ENCODE peak calls at places on chromosomes 6 and 20, in four cellular contexts. M is PC-3, A is aorta, L is ovary. V is an unnamed sample. For H3K4me1, the result is how much of the 10 kb centered on the place peaks cover.

GRCh38 chr6:72111611-72112010 is 225.3 kb downstream of the RIMS1 start:
- DNase-seq in M (no peak), A (no peak), L (no peak), V (no peak)

GRCh38 chr6:41199427-41200246 is 1.3 kb downstream of the TREML2 start:
- DNase-seq in M (no peak), A (no peak), L (no peak), V (no peak)

GRCh38 chr6:155253337-155253736 is 10.5 kb upstream of the CLDN20 start:
- DNase-seq in M (no peak), A (no peak), L (no peak), V (no peak)

GRCh38 chr20:23396961-23397620 is 24.2 kb downstream of the NAPB start:
- DNase-seq in M (no peak), A (no peak), L (no peak), V (no peak)

GRCh38 chr20:63290677-63291472 is 2.1 kb upstream of the COL20A1 start:
- DNase-seq in M (peak), A (no peak), L (no peak), V (peak)

GRCh38 chr6:122400121-122400450 is 634 bp downstream of the HSF2 start:
- DNase-seq in M (no peak), A (no peak), L (no peak), V (no peak)

GRCh38 chr6:11974089-11974488 is 38.0 kb upstream of the HIVEP1 start:
- DNase-seq in M (peak), A (no peak), L (no peak), V (no peak)

GRCh38 chr20:16864958-16865357 is 116.8 kb downstream of the OTOR start:
- DNase-seq in M (no peak), A (no peak), L (no peak), V (no peak)

GRCh38 chr6:10518461-10519216 is 2.5 kb upstream of the GCNT2 start:
- DNase-seq in M (peak), A (no peak), L (no peak), V (peak)

GRCh38 chr6:52124126-52125121 is 37.0 kb upstream of the PKHD1 start:
- DNase-seq in M (peak), A (no peak), L (no peak), V (no peak)

GRCh38 chr6:128963561-128963960 is 80.6 kb downstream of the LAMA2 start:
- DNase-seq in M (no peak), A (no peak), L (no peak), V (no peak)

GRCh38 chr6:31569861-31570536 is 2.1 kb upstream of the LTA start:
- DNase-seq in M (no peak), A (no peak), L (no peak), V (no peak)

GRCh38 chr6:28643017-28643740 is 117.5 kb downstream of the GPX5 start:
- DNase-seq in M (peak), A (no peak), L (no peak), V (no peak)

GRCh38 chr20:38685853-38686473 is 38.3 kb upstream of the SLC32A1 start:
- DNase-seq in M (peak), A (no peak), L (no peak), V (peak)

GRCh38 chr6:1251198-1252155 is 60.4 kb upstream of the FOXQ1 start:
- DNase-seq in M (peak), A (no peak), L (no peak), V (peak)

GRCh38 chr6:61217714-61218113 is 1068.3 kb downstream of the KHDRBS2 start:
- DNase-seq in M (no peak), A (no peak), L (no peak), V (no peak)

GRCh38 chr20:8094415-8094818 is 37.6 kb upstream of the PLCB1 start:
- DNase-seq in M (peak), A (no peak), L (peak), V (no peak)

GRCh38 chr6:137049095-137049494 is 4.3 kb upstream of the IL20RA start:
- DNase-seq in M (no peak), A (no peak), L (no peak), V (peak)

GRCh38 chr6:135012764-135013163 is 41.9 kb downstream of the HBS1L start:
- DNase-seq in M (no peak), A (no peak), L (no peak), V (no peak)

GRCh38 chr20:41138527-41139226 is 1.3 kb downstream of the PLCG1 start:
- DNase-seq in M (no peak), A (peak), L (peak), V (peak)

GRCh38 chr20:25081730-25082497 is at the start of gene VSX1:
- DNase-seq in M (no peak), A (no peak), L (no peak), V (no peak)

GRCh38 chr6:7051780-7052440 is 55.9 kb upstream of the RREB1 start:
- DNase-seq in M (peak), A (peak), L (peak), V (peak)

GRCh38 chr6:52351879-52352238 is 10.1 kb upstream of the PAQR8 start:
- DNase-seq in M (no peak), A (no peak), L (no peak), V (no peak)

GRCh38 chr20:50517817-50518154 is 7.6 kb downstream of the PTPN1 start:
- DNase-seq in M (no peak), A (no peak), L (no peak), V (no peak)

GRCh38 chr6:5712349-5713215 is 294.1 kb downstream of the NRN1 start:
- DNase-seq in M (no peak), A (no peak), L (no peak), V (peak)

GRCh38 chr6:110513001-110513400 is 36.6 kb upstream of the SLC22A16 start:
- DNase-seq in M (peak), A (no peak), L (no peak), V (peak)

GRCh38 chr20:9059931-9060330 is 9.0 kb upstream of the PLCB4 start:
- DNase-seq in M (peak), A (no peak), L (no peak), V (no peak)

GRCh38 chr6:56199956-56200355 is 47.4 kb downstream of the COL21A1 start:
- DNase-seq in M (peak), A (no peak), L (no peak), V (no peak)

GRCh38 chr6:14273196-14273595 is 155.6 kb downstream of the CD83 start:
- DNase-seq in M (no peak), A (no peak), L (no peak), V (no peak)

GRCh38 chr20:62303327-62304226 is 780 bp downstream of the ADRM1 start:
- DNase-seq in M (peak), A (peak), L (no peak), V (peak)

GRCh38 chr20:47740225-47741184 is 44.8 kb downstream of the SULF2 start:
- DNase-seq in M (no peak), A (no peak), L (no peak), V (peak)

GRCh38 chr6:110041830-110042229 is 63.7 kb downstream of the GPR6 start:
- DNase-seq in M (no peak), A (no peak), L (no peak), V (no peak)

GRCh38 chr20:58845706-58846105 is 5.0 kb downstream of the GNAS-AS1 start:
- DNase-seq in M (no peak), A (no peak), L (no peak), V (no peak)
- H3K27ac ChIP-seq in M (no peak), A (no peak), L (no peak), V (no peak)

DNA sequence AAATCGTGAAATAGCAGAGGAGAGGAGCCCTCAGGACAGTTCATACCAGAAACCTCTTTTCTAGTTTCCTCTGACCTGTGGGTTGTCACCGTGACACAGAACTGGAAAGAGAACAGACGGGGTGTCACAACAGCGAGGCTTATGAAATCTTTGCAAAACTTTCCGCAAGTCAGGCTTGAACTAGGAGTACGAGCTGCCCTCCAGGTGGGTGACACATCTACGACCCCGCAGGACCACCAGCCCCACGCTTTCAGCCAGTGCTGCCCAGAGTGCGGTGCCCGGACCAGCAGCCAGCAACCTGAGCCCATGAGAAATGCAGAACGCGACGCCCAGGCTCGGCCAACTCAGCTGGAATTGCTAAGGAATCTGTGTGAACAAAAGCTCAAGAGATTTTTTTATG is 30.8 kb downstream of the WRNIP1 start:
- DNase-seq in M (no peak), A (no peak), L (no peak), V (no peak)
- H3K4me3 ChIP-seq in M (no peak), A (no peak), L (no peak), V (no peak)

GRCh38 chr6:144148891-144149290 is 1.4 kb upstream of the STX11 start:
- DNase-seq in M (peak), A (no peak), L (no peak), V (no peak)
- H3K4me1 ChIP-seq in M (under half), A (under half), L (under half), V (under half)

GRCh38 chr20:57719951-57720350 is 10.1 kb upstream of the PMEPA1 start:
- DNase-seq in M (no peak), A (no peak), L (no peak), V (no peak)

GRCh38 chr20:57716893-57717292 is 7.1 kb upstream of the PMEPA1 start:
- DNase-seq in M (no peak), A (no peak), L (no peak), V (no peak)

GRCh38 chr20:57717797-57718196 is 8.0 kb upstream of the PMEPA1 start:
- DNase-seq in M (peak), A (no peak), L (no peak), V (no peak)

GRCh38 chr20:57716202-57716601 is 6.4 kb upstream of the PMEPA1 start:
- DNase-seq in M (peak), A (no peak), L (no peak), V (no peak)

DNA sequence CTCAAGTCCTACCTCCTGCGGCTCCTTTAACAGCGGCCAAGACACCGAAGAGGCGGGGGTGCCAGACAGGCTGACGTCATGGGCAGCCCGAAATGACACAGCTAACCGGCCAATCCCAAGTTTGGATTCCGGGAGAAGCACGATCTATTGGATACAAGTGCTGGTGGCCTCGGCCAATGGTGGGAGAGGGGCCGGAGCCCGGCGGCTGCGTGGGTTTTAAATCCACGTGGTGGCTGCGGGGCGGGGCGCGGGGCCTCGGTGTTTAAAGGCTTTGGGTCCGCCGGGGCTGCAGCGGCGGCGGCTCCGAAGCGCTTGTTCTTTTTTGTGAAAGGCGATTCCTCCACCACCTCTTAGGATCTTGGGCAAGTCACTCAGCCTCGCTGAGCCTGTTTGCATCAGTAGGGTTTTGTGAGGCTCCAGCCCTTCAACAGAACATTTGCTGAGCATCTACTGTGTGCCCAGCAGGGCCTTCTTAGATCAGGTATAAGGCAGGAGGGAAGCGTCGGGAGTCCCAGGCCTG is 8.7 kb upstream of the PMEPA1 start:
- DNase-seq in M (peak), A (peak), L (peak), V (peak)
- H3K27ac ChIP-seq in M (peak), A (peak), L (no peak), V (no peak)

GRCh38 chr6:75282706-75283105 is 1.9 kb downstream of the TMEM30A start:
- DNase-seq in M (peak), A (no peak), L (no peak), V (no peak)

GRCh38 chr6:75278474-75279077 is 6.0 kb downstream of the TMEM30A start:
- DNase-seq in M (peak), A (no peak), L (no peak), V (peak)

GRCh38 chr6:75279418-75279817 is 5.2 kb downstream of the TMEM30A start:
- DNase-seq in M (no peak), A (no peak), L (no peak), V (no peak)

GRCh38 chr6:75281643-75282042 is 2.9 kb downstream of the TMEM30A start:
- DNase-seq in M (no peak), A (no peak), L (no peak), V (no peak)

DNA sequence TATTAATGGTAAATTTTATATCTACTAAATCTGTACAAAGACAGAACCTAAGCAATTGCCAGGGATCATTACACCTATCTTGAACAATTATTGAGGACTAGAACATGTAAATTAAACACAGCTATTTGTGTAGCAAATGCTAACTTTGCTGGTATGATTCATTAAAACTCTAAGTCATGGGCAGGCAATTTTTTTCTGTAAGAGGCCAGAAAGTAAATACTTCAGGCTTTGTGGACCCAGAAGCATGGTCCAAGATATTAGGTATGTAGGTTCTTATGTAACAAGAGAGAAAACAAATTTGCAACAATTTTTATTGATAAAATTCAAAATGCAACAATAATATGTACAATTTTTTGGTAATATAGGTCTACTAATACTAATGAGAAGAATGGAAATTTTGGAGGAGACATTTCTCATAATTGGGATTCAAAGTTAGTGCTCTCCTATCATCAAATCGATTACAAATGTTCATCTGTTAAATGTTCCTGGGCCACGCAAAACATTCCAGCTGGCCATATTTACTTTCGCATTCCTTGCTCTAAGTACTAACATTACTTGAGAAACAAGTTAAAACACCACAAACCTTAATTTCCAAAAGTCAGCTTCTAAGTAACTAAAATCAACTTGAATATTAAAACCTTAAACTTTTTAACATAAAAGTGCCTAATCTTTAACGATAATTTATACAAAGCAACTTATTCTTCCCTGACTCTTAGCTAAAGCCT is 4.3 kb downstream of the TMEM30A start:
- DNase-seq in M (no peak), A (no peak), L (no peak), V (no peak)
- H3K4me3 ChIP-seq in M (peak), A (peak), L (no peak), V (no peak)

DNA sequence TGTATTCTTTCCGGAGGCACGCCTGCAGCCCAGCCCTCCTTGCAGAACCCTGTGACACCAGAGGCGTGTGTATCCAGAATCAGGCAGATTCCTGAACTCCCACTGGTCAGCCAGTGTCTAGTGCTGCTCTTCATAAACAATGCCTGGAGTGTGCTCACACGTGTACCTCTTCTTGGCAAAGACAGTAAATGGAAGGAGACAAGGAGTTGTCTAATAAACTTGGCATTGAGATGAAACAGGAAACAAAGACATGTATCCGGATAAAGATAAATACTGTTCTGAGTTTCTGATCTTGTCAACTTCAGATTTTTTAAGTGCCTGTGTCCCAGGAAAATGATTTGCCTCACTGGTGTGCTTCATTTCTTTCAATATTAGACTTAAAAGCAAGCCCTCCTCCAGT is 1.7 kb downstream of the RPS6KA2 start:
- DNase-seq in M (peak), A (no peak), L (no peak), V (no peak)
- H3K4me1 ChIP-seq in M (under half), A (under half), L (under half), V (under half)

DNA sequence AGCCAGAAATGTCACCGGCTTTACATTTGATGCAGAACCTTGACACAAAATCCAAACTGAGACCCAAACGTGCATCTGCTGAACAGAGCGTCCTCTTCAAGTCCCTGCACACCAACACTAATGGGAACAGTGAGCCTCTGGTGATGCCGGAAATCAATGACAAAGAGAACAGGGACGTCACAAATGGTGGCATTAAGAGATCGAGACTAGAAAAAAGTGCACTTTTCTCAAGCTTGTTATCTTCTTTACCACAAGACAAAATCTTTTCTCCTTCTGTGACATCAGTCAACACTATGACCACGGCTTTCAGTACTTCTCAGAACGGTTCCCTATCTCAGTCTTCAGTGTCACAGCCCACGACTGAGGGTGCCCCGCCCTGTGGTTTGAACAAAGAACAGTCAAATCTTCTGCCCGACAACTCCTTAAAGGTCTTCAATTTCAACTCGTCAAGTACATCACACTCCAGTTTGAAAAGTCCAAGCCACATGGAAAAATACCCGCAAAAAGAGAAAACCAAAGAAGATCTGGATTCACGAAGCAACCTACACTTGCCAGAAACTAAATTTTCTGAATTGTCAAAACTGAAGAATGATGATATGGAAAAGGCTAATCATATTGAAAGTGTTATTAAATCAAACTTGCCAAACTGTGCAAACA is 108.5 kb downstream of the RTN4IP1 start:
- DNase-seq in M (no peak), A (no peak), L (no peak), V (peak)
- H3K27ac ChIP-seq in M (no peak), A (no peak), L (no peak), V (peak)

DNA sequence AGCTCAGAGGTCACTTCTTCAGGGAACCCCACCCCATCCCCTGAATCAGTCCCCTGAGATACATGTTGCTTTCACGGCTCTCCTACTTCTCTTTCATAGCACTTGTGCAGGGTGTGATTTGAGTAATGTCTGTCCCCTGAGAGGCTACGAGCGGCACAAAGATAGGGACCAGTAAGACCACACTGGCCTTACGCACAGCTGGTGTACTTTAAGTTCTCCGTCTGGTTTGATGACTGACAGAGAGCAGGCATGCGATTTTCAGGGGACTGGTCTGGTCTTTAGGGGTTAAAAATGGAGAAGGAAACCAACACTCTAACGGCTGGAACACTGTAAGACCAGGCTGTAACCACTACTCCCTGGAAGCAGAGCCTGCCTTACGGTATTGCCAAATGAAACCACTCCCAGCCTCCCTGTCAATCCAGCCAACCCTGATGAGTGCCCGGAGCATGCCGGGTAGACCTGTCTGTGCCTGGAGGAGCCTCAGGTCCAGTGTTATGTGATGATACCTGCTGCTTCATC is 47.1 kb downstream of the ELMO2 start:
- DNase-seq in M (no peak), A (no peak), L (no peak), V (no peak)
- H3K4me3 ChIP-seq in M (no peak), A (no peak), L (no peak), V (no peak)

V was measured in small intestine.